ENCODE peak calls at places on chromosomes 12 and 14, in ten cellular contexts. S is activated CD4-positive, alpha-beta T cell treated with anti-CD3 and anti-CD28 coated beads, Interleukin-2, amount 50 U/mL, for 4 hours; E is NT2/D1; D is dorsolateral prefrontal cortex; N is T follicular helper cell; R is cortex of kidney; Q is myocyte; B is foreskin keratinocyte; C is stimulated activated CD4-positive, alpha-beta T cell treated with anti-CD3 and anti-CD28 coated beads, Interleukin-2, amount 100 ng/mL, for 48 hours; A is tibial artery. O is an unnamed sample.

GRCh38 chr14:35341454-35342159 is 49.4 kb downstream of the PSMA6 start:
- DNase-seq in E (no peak), B (no peak), S (no peak), Q (peak; percentile 96), D (peak; percentile 92), R (peak; percentile 33), C (no peak), N (no peak), A (peak; percentile 100), O (peak; percentile 96)

GRCh38 chr12:10364839-10365681 is 24.8 kb downstream of the KLRK1 start:
- DNase-seq in R (no peak), A (peak; percentile 74), B (no peak), S (peak; percentile 57), C (no peak), N (peak; percentile 40), D (peak; percentile 44), Q (peak; percentile 86), E (no peak), O (no peak)

GRCh38 chr12:54383041-54383609 is 1.4 kb downstream of the ZNF385A start:
- DNase-seq in E (no peak), B (peak; percentile 96), D (no peak), R (no peak), A (no peak), Q (peak; percentile 76), N (no peak), S (no peak), C (no peak), O (no peak)

GRCh38 chr12:95996034-95996658 is at the start of gene HAL:
- DNase-seq in E (no peak), C (no peak), D (no peak), B (no peak), N (no peak), S (no peak), A (no peak), Q (no peak), R (no peak), O (no peak)

GRCh38 chr14:76759589-76759988 is 1.7 kb upstream of the VASH1 start:
- DNase-seq in N (no peak), D (no peak), R (no peak), S (no peak), E (no peak), B (no peak), A (peak; percentile 46), C (no peak), Q (no peak), O (no peak)

GRCh38 chr12:54975272-54975671 is 9.3 kb downstream of the TESPA1 start:
- DNase-seq in C (no peak), D (no peak), Q (no peak), R (no peak), A (no peak), E (no peak), N (no peak), S (no peak), B (no peak), O (no peak)

GRCh38 chr14:34610101-34610500 is 19.8 kb downstream of the SNX6 start:
- DNase-seq in N (no peak), A (no peak), C (no peak), D (no peak), R (no peak), B (no peak), E (no peak), Q (no peak), S (no peak), O (no peak)

GRCh38 chr12:30417697-30418231 is 277.9 kb downstream of the IPO8 start:
- DNase-seq in Q (peak; percentile 81), S (no peak), A (no peak), R (no peak), C (no peak), B (peak; percentile 99), E (no peak), D (peak; percentile 7), N (no peak), O (no peak)

GRCh38 chr14:89848165-89848564 is 106.4 kb downstream of the EFCAB11 start:
- DNase-seq in N (no peak), C (no peak), D (no peak), S (no peak), R (no peak), A (no peak), B (no peak), E (no peak), Q (no peak), O (no peak)

GRCh38 chr14:54935100-54935499 is 32.5 kb upstream of the GCH1 start:
- DNase-seq in E (no peak), Q (no peak), C (no peak), S (no peak), D (no peak), R (no peak), B (no peak), A (no peak), N (no peak), O (no peak)

GRCh38 chr14:76763362-76764041 is 2.2 kb downstream of the VASH1 start:
- DNase-seq in B (no peak), R (no peak), D (no peak), C (no peak), N (no peak), Q (no peak), A (peak; percentile 7), E (no peak), S (no peak), O (no peak)